ENCODE peak calls at places on chromosomes 4 and X, in eight cellular contexts. M is upper lobe of right lung; U is midbrain; D is activated CD4-positive, alpha-beta T cell treated with anti-CD3 and anti-CD28 coated beads, Interleukin-2, amount 50 U/mL, for 24 hours; F is Right ventricle myocardium superior; P is brain microvascular endothelial cell; K is central memory CD4-positive, alpha-beta T cell; S is fibroblast of pulmonary artery. Z is an unnamed sample.

GRCh38 chrX:74318672-74319071 is 14.7 kb downstream of the ZCCHC13 start:
- DNase-seq in M (no peak), U (no peak), D (no peak), F (no peak), P (no peak), K (no peak), S (no peak), Z (no peak)

GRCh38 chr4:109818268-109818667 is 2.7 kb downstream of the GAR1 start:
- DNase-seq in M (no peak), U (no peak), D (no peak), F (no peak), P (no peak), K (no peak), S (no peak), Z (no peak)

GRCh38 chrX:111823068-111823467 is 52.9 kb upstream of the TRPC5OS start:
- DNase-seq in M (no peak), U (no peak), D (no peak), F (no peak), P (peak; percentile 2), K (no peak), S (no peak), Z (peak; percentile 37)

GRCh38 chrX:46758163-46758955 is 559 bp downstream of the SLC9A7 start:
- DNase-seq in M (peak; percentile 66), U (no peak), D (peak; percentile 3), F (peak; percentile 30), P (no peak), K (no peak), S (no peak), Z (no peak)

GRCh38 chrX:151828434-151829080 is 84.1 kb upstream of the MAGEA4 start:
- DNase-seq in M (no peak), U (no peak), D (no peak), F (no peak), P (no peak), K (no peak), S (no peak), Z (no peak)

GRCh38 chr4:126395661-126396060 is 1080.9 kb downstream of the FAT4 start:
- DNase-seq in M (no peak), U (no peak), D (no peak), F (no peak), P (no peak), K (no peak), S (peak; percentile 17), Z (no peak)

GRCh38 chrX:87582453-87582852 is 64.9 kb downstream of the KLHL4 start:
- DNase-seq in M (no peak), U (no peak), D (no peak), F (no peak), P (no peak), K (no peak), S (no peak), Z (no peak)

GRCh38 chr4:1216869-1217294 is 32.0 kb downstream of the CTBP1 start:
- DNase-seq in M (no peak), U (no peak), D (peak; percentile 51), F (peak; percentile 72), P (no peak), K (peak; percentile 66), S (no peak), Z (no peak)

GRCh38 chrX:38437093-38437492 is 84.7 kb downstream of the OTC start:
- DNase-seq in M (no peak), U (no peak), D (no peak), F (no peak), P (peak; percentile 1), K (no peak), S (no peak), Z (no peak)

GRCh38 chr4:109075617-109076016 is 226.8 kb downstream of the COL25A1 start:
- DNase-seq in M (no peak), U (no peak), D (no peak), F (no peak), P (no peak), K (no peak), S (no peak), Z (no peak)

GRCh38 chr4:65175585-65175984 is 494.7 kb downstream of the EPHA5 start:
- DNase-seq in M (no peak), U (no peak), D (no peak), F (no peak), P (no peak), K (no peak), S (no peak), Z (no peak)

GRCh38 chr4:153799708-153800074 is 10.8 kb upstream of the SFRP2 start:
- DNase-seq in M (no peak), U (no peak), D (no peak), F (no peak), P (no peak), K (no peak), S (no peak), Z (no peak)

GRCh38 chr4:95602872-95603271 is 54.1 kb upstream of the UNC5C start:
- DNase-seq in M (no peak), U (no peak), D (no peak), F (no peak), P (no peak), K (no peak), S (no peak), Z (no peak)

Z was measured in iPS DF 6.9.